ENCODE peak calls at places on chromosomes 5 and 9, in five cellular contexts. M is PC-9, Z is uterus, K is tibial nerve, X is hepatocyte. R is an unnamed sample.

GRCh38 chr5:143030349-143030748 is 260.2 kb downstream of the ARHGAP26 start:
- DNase-seq in M (no peak), Z (no peak), K (no peak), X (no peak), R (no peak)

GRCh38 chr5:177232761-177233160 is 70.8 kb downstream of the RAB24 start:
- DNase-seq in M (no peak), Z (no peak), K (no peak), X (no peak), R (no peak)

GRCh38 chr5:1557114-1557873 is 33.5 kb upstream of the LPCAT1 start:
- DNase-seq in M (peak; percentile 53), Z (no peak), K (no peak), X (no peak), R (no peak)

GRCh38 chr9:121271368-121272351 is 3.7 kb downstream of the GSN start:
- DNase-seq in M (no peak), Z (peak; percentile 45), K (no peak), X (peak; percentile 36), R (peak; percentile 29)

GRCh38 chr5:135600141-135600570 is 21.4 kb upstream of the CXCL14 start:
- DNase-seq in M (no peak), Z (no peak), K (no peak), X (no peak), R (no peak)

GRCh38 chr5:1171340-1171941 is 30.0 kb upstream of the SLC6A19 start:
- DNase-seq in M (peak; percentile 75), Z (no peak), K (no peak), X (peak; percentile 55), R (no peak)

GRCh38 chr9:24479266-24479665 is 66.4 kb downstream of the IZUMO3 start:
- DNase-seq in M (no peak), Z (no peak), K (no peak), X (no peak), R (no peak)

GRCh38 chr5:129377504-129377903 is 82.6 kb upstream of the ADAMTS19 start:
- DNase-seq in M (no peak), Z (no peak), K (no peak), X (peak; percentile 81), R (no peak)

GRCh38 chr5:115785395-115786009 is 31.0 kb downstream of the CDO1 start:
- DNase-seq in M (no peak), Z (no peak), K (no peak), X (no peak), R (no peak)

GRCh38 chr9:101628173-101628572 is 33.4 kb upstream of the PPP3R2 start:
- DNase-seq in M (no peak), Z (no peak), K (no peak), X (peak; percentile 32), R (no peak)

GRCh38 chr5:1745806-1746370 is 53.7 kb downstream of the MRPL36 start:
- DNase-seq in M (no peak), Z (peak; percentile 3), K (no peak), X (no peak), R (no peak)

GRCh38 chr9:4335631-4336030 is 35.8 kb upstream of the GLIS3 start:
- DNase-seq in M (no peak), Z (no peak), K (no peak), X (no peak), R (no peak)

GRCh38 chr9:70421020-70421271 is 6.5 kb upstream of the KLF9 start:
- DNase-seq in M (no peak), Z (no peak), K (no peak), X (no peak), R (no peak)

GRCh38 chr9:93024986-93025630 is 33.4 kb upstream of the SUSD3 start:
- DNase-seq in M (no peak), Z (no peak), K (no peak), X (no peak), R (no peak)

GRCh38 chr9:136927343-136928261 is 16.9 kb downstream of the FBXW5 start:
- DNase-seq in M (no peak), Z (no peak), K (no peak), X (no peak), R (no peak)

GRCh38 chr9:36897019-36897418 is 137.0 kb downstream of the PAX5 start:
- DNase-seq in M (no peak), Z (no peak), K (no peak), X (no peak), R (no peak)

GRCh38 chr5:173781826-173782670 is 106.1 kb upstream of the CPEB4 start:
- DNase-seq in M (peak; percentile 56), Z (peak; percentile 87), K (peak; percentile 60), X (peak; percentile 68), R (peak; percentile 12)

GRCh38 chr5:65721050-65721774 is 697 bp downstream of the SGTB start:
- DNase-seq in M (no peak), Z (peak; percentile 63), K (peak; percentile 46), X (peak; percentile 69), R (peak; percentile 14)

GRCh38 chr5:67240846-67241245 is 44.2 kb upstream of the CD180 start:
- DNase-seq in M (no peak), Z (no peak), K (no peak), X (no peak), R (no peak)

GRCh38 chr9:133184971-133185370 is 21.3 kb upstream of the GBGT1 start:
- DNase-seq in M (peak; percentile 65), Z (peak; percentile 46), K (no peak), X (peak; percentile 83), R (peak; percentile 22)

GRCh38 chr5:79697222-79698164 is 7.9 kb downstream of the CMYA5 start:
- DNase-seq in M (peak; percentile 84), Z (peak; percentile 24), K (no peak), X (peak; percentile 12), R (no peak)

GRCh38 chr5:13503017-13503416 is 441.5 kb downstream of the DNAH5 start:
- DNase-seq in M (no peak), Z (no peak), K (no peak), X (no peak), R (no peak)

GRCh38 chr5:13508559-13508958 is 435.9 kb downstream of the DNAH5 start:
- DNase-seq in M (no peak), Z (no peak), K (no peak), X (no peak), R (no peak)

GRCh38 chr5:13510616-13511015 is 433.9 kb downstream of the DNAH5 start:
- DNase-seq in M (no peak), Z (no peak), K (no peak), X (peak; percentile 40), R (no peak)

DNA sequence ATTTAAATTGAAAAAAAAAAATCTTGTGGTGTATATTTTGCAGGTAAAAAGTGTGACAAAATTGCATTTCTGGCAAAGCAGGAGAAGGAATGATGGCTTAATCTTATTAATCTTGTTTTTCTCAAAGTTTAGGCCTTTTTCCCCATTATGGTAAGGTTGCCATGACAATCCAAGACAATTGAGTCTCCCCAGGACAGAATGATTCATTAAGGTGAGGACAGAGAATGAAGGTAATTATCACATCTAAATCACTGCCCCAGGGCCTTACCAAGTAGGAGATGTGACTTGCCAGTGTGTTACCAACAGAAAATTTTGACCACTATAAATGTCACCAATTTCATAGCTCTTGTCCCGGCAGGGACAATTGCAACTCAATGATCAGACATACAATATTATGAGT is 439.2 kb downstream of the DNAH5 start:
- DNase-seq in M (no peak), Z (no peak), K (no peak), X (no peak), R (no peak)
- H3K27ac ChIP-seq in M (no peak overlapping the region), Z (no peak overlapping the region), K (no peak overlapping the region), X (no peak overlapping the region), R (no peak overlapping the region)

GRCh38 chr5:4339949-4340348 is 744.3 kb downstream of the IRX1 start:
- DNase-seq in M (no peak), Z (no peak), K (no peak), X (no peak), R (no peak)
- H3K27ac ChIP-seq in M (no peak overlapping the region), Z (no peak overlapping the region), K (no peak overlapping the region), X (no peak overlapping the region), R (no peak overlapping the region)

GRCh38 chr5:39624268-39624886 is 199.6 kb upstream of the DAB2 start:
- DNase-seq in M (peak; percentile 96), Z (no peak), K (no peak), X (peak; percentile 83), R (no peak)
- H3K27ac ChIP-seq in M (peak overlapping the region; percentile 78), Z (no peak overlapping the region), K (no peak overlapping the region), X (peak overlapping the region; percentile 92), R (no peak overlapping the region)

GRCh38 chr9:98168153-98168780 is 24.2 kb downstream of the CORO2A start:
- DNase-seq in M (no peak), Z (no peak), K (no peak), X (no peak), R (no peak)

GRCh38 chr9:98173181-98173580 is 19.3 kb downstream of the CORO2A start:
- DNase-seq in M (peak; percentile 19), Z (no peak), K (no peak), X (no peak), R (no peak)

GRCh38 chr9:98168952-98169488 is 23.4 kb downstream of the CORO2A start:
- DNase-seq in M (peak; percentile 59), Z (no peak), K (peak; percentile 18), X (peak; percentile 50), R (no peak)

GRCh38 chr9:98172604-98173003 is 19.8 kb downstream of the CORO2A start:
- DNase-seq in M (peak; percentile 93), Z (no peak), K (no peak), X (no peak), R (no peak)

DNA sequence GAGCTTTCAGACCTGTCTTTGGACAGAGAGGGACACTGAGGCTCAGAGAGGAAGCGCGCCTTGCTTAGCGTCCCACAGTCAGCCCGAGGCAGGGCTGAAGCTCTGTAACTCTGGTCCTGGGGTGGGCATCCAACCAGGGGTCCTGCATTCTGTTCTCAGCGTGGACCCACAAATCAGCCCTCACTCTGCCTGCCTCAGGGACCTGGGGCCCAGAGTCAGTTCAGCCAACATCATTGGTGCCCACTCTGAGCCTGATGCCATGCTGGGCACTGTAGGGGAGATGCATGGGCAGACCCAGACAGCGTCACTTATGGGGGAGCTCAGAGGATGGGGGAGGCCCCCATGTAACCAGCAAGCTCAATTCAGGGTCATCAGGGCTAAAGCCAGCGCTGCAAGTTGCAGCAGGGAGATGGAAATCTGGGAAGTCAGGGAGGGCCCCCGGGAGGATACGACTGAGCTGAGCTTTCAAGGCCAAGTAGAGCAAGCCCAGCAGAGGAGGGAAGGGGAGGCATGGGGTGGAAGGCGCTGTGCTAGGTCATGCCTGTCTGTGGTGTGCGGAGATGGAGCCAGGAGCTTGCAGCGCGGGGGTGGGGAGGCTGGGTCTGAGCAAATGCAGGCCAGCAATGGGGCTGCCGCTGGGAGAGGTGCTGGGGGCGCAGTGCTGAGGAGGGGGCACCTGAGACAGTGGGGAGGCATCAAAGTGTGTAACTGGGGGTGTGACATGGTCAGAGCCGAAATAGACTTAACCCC is 21.1 kb downstream of the CORO2A start:
- DNase-seq in M (peak; percentile 19), Z (no peak), K (no peak), X (no peak), R (no peak)
- H3K27ac ChIP-seq in M (no peak overlapping the region), Z (no peak overlapping the region), K (no peak overlapping the region), X (peak overlapping the region; percentile 67), R (no peak overlapping the region)

DNA sequence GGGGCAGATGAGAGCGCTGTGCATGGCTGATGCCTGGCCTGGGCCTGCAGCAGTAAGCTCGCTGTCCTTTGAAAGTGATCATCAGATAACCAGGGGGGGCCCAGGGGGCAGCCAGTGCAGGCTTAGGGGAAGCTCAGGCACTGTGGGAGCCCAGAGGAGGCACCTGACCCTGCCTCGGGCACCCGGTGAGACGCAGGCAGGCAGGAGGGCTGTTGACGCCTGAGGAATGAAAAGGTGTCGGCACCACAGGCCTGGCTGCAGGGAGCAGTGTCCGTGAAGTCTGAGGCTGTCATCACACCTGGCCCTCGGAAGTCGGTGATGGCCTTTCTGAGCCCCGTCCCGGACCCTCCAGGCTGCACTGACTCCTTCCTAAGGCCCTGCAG is 84.6 kb downstream of the RXRA start:
- DNase-seq in M (no peak), Z (no peak), K (no peak), X (no peak), R (no peak)
- H3K27ac ChIP-seq in M (peak overlapping the region; percentile 26), Z (peak overlapping the region; percentile 57), K (no peak overlapping the region), X (no peak overlapping the region), R (no peak overlapping the region)